ENCODE peak calls at places on chromosomes 3 and 15, in six cellular contexts. Z, X, E, K, A and R are unnamed samples.

GRCh38 chr3:98702166-98702565 is 61.0 kb upstream of the ST3GAL6 start:
- DNase-seq in Z (no peak), X (no peak), E (no peak), K (no peak), A (no peak), R (no peak)

GRCh38 chr3:24343084-24343783 is 151.4 kb downstream of the THRB start:
- DNase-seq in Z (peak), X (no peak), E (no peak), K (peak), A (no peak), R (no peak)

GRCh38 chr3:144590854-144591253 is 619.2 kb downstream of the DIPK2A start:
- DNase-seq in Z (peak), X (no peak), E (no peak), K (peak), A (no peak), R (no peak)

GRCh38 chr3:79344876-79345871 is 422.6 kb downstream of the ROBO1 start:
- DNase-seq in Z (no peak), X (no peak), E (no peak), K (no peak), A (no peak), R (no peak)

GRCh38 chr15:67189326-67190051 is 65.0 kb downstream of the AAGAB start:
- DNase-seq in Z (no peak), X (no peak), E (no peak), K (peak), A (no peak), R (no peak)

GRCh38 chr15:96764946-96765345 is 434.4 kb downstream of the NR2F2 start:
- DNase-seq in Z (no peak), X (no peak), E (no peak), K (no peak), A (no peak), R (no peak)

GRCh38 chr3:187368765-187369450 is 723 bp downstream of the RTP4 start:
- DNase-seq in Z (no peak), X (no peak), E (no peak), K (no peak), A (no peak), R (no peak)

GRCh38 chr3:94146455-94146854 is 83.6 kb downstream of the NSUN3 start:
- DNase-seq in Z (no peak), X (no peak), E (no peak), K (no peak), A (no peak), R (no peak)

GRCh38 chr3:159679900-159680299 is 308.7 kb upstream of the IL12A start:
- DNase-seq in Z (no peak), X (no peak), E (no peak), K (no peak), A (no peak), R (no peak)

GRCh38 chr3:117719316-117719926 is 1009.8 kb downstream of the TUSC7 start:
- DNase-seq in Z (peak), X (no peak), E (no peak), K (no peak), A (no peak), R (no peak)

GRCh38 chr3:19216669-19217337 is 68.5 kb downstream of the KCNH8 start:
- DNase-seq in Z (no peak), X (no peak), E (no peak), K (no peak), A (peak), R (no peak)

GRCh38 chr3:159637895-159638542 is 350.6 kb upstream of the IL12A start:
- DNase-seq in Z (peak), X (no peak), E (no peak), K (no peak), A (no peak), R (no peak)

GRCh38 chr3:197490659-197491058 is 65.1 kb downstream of the BDH1 start:
- DNase-seq in Z (no peak), X (no peak), E (no peak), K (no peak), A (no peak), R (no peak)

GRCh38 chr3:12179441-12179840 is 20.7 kb upstream of the TIMP4 start:
- DNase-seq in Z (no peak), X (no peak), E (no peak), K (no peak), A (no peak), R (no peak)

GRCh38 chr3:152405915-152406802 is 137.4 kb downstream of the MBNL1 start:
- DNase-seq in Z (peak), X (no peak), E (no peak), K (peak), A (no peak), R (no peak)

GRCh38 chr3:71074416-71074815 is 509.1 kb downstream of the FOXP1 start:
- DNase-seq in Z (no peak), X (no peak), E (no peak), K (peak), A (no peak), R (no peak)

DNA sequence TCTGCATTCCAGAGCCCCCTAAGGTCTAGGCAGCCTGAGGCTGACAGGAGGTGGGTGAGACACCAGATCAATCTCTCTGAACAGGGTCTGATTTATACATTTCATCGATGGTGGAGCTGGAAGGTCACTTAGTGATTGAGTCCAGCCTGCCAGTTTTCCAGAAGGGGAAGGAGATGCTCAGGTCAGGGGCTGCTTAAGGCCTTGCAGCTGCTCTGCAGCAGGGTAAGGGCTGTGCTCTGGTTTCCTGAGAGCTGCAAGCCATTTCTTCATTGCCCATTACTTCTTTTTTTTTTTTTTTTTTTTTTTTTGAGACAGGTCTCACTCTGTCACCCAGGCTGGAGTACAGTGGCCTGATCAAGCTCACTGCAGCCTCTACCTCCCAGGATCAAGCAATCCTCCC is 10.7 kb downstream of the TADA3 start:
- DNase-seq in Z (no peak), X (no peak), E (no peak), K (no peak), A (no peak), R (no peak)
- H3K27ac ChIP-seq in Z (no peak), X (no peak), E (no peak), K (no peak), A (no peak), R (peak)

DNA sequence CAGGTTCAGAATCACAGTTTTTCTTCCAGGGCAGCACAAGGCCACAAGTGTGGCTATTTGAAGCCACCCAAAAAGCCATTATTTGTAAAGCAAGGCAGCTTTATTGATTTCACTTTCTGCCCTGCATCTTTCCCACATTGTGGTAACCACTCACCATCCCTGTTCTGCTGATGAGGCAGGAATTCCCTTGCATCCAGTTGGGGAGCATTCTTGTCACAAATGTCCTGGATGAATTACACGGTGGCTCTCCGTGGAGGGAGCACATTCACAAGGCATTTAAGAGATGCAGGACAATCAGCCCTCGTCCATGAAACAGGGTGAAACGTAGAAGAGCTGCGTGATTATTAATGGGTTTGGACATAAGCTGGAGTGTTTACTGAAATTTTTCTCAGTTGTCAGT is 111.2 kb downstream of the APBA2 start:
- DNase-seq in Z (no peak), X (no peak), E (no peak), K (no peak), A (no peak), R (no peak)
- H3K27ac ChIP-seq in Z (no peak), X (no peak), E (no peak), K (no peak), A (no peak), R (peak)

DNA sequence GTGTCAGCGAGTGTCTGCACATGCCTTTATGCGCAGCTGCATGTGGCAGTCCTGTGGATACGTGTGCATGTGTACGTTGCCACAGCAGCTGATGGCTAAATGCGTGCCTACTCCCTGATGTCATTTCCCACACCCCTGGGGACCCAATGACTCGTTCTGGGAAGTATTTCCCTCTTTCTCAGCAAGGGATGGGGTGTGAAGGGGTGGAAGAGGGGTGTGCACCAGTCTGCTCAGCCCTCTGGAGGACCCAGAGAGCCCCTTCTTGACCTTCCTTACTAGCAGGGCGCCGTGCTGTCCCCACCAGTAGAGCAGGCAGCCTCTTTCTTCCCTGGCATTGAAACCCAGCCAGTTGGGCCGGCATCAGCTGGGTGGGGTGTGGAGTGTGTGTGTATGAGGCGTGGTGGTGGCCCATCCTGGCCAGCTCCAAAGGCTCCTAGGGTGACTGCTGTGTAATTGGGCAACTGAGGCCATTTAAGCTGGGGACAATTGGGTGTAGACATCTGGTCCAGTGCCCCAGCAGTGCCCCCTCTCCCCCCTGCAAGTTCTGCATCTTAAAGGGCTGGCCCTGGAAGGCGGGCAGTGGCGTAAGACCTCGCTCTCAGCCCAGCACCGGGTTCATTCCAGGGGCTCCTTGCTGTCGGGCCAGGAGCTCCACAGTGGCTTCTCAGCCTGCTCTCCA is 19.2 kb downstream of the SNX33 start:
- DNase-seq in Z (peak), X (peak), E (peak), K (peak), A (peak), R (no peak)
- H3K27ac ChIP-seq in Z (peak), X (peak), E (peak), K (peak), A (peak), R (no peak)

DNA sequence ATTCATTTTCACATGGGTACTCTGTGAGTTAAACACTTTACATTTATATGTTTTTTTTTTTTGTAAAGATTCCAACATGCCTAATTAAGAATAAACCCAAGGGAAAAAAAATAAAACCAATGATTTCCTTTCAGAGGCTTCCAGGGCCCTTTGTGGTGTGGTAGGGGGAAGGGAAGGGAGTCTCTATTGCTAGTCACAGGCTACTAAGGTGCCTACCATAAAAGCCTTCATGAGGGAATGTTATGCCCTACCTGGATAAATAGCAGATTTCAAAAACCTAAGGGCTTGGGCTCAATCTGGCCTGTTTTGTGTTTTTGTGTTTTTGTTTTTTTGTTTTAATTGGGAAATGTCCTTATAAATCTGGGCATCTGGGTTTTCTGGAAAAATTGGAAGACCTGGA is 38.9 kb upstream of the SSR3 start:
- DNase-seq in Z (no peak), X (no peak), E (no peak), K (no peak), A (no peak), R (no peak)
- H3K27ac ChIP-seq in Z (no peak), X (no peak), E (no peak), K (no peak), A (no peak), R (no peak)

GRCh38 chr3:141739731-141740130 is 1.6 kb downstream of the RNF7 start:
- DNase-seq in Z (no peak), X (no peak), E (no peak), K (no peak), A (no peak), R (no peak)
- H3K27ac ChIP-seq in Z (peak), X (peak), E (no peak), K (peak), A (peak), R (no peak)

GRCh38 chr15:64807751-64808222 is 17.7 kb downstream of the PIF1 start:
- DNase-seq in Z (no peak), X (no peak), E (no peak), K (no peak), A (no peak), R (no peak)

GRCh38 chr15:64810499-64811326 is 14.7 kb downstream of the PIF1 start:
- DNase-seq in Z (no peak), X (no peak), E (no peak), K (no peak), A (no peak), R (no peak)

GRCh38 chr15:64807051-64807749 is 18.2 kb downstream of the PIF1 start:
- DNase-seq in Z (no peak), X (no peak), E (no peak), K (no peak), A (no peak), R (no peak)

GRCh38 chr15:64808785-64809453 is 16.5 kb downstream of the PIF1 start:
- DNase-seq in Z (no peak), X (no peak), E (no peak), K (no peak), A (no peak), R (no peak)

GRCh38 chr15:64809649-64810498 is 15.6 kb downstream of the PIF1 start:
- DNase-seq in Z (peak), X (peak), E (peak), K (peak), A (peak), R (peak)
- H3K27ac ChIP-seq in Z (no peak), X (no peak), E (no peak), K (no peak), A (no peak), R (no peak)

GRCh38 chr15:50222181-50222580 is 40.2 kb downstream of the SLC27A2 start:
- DNase-seq in Z (no peak), X (no peak), E (no peak), K (no peak), A (no peak), R (no peak)
- H3K27ac ChIP-seq in Z (no peak), X (no peak), E (no peak), K (no peak), A (no peak), R (no peak)

GRCh38 chr15:99620178-99620577 is 54.4 kb downstream of the MEF2A start:
- DNase-seq in Z (no peak), X (no peak), E (no peak), K (no peak), A (no peak), R (no peak)

GRCh38 chr15:99621767-99622166 is 56.0 kb downstream of the MEF2A start:
- DNase-seq in Z (no peak), X (no peak), E (no peak), K (no peak), A (no peak), R (no peak)

GRCh38 chr15:99618941-99619411 is 53.2 kb downstream of the MEF2A start:
- DNase-seq in Z (peak), X (no peak), E (no peak), K (no peak), A (no peak), R (no peak)

GRCh38 chr15:99616773-99617342 is 51.1 kb downstream of the MEF2A start:
- DNase-seq in Z (no peak), X (no peak), E (no peak), K (no peak), A (no peak), R (no peak)

DNA sequence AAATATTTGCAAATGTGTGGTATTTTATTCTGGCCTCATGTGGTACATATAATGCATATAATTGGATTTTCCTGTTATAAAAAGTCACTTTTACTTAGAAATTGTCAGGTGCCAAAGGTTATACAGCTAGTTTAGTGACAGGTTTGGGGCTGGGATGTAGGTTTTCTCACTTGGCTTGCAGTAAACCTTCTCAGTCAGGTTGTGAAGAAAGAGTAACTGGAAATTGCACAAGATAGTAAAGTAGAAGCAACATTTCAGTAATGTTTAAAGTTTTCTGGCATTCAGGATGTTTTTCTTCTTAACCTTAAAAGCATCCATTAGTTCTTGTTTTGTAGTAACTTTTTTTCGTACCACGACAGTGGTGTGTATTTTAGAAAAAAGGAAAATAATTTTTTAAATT is 53.9 kb downstream of the MEF2A start:
- DNase-seq in Z (peak), X (no peak), E (no peak), K (no peak), A (no peak), R (no peak)
- H3K27ac ChIP-seq in Z (no peak), X (peak), E (peak), K (no peak), A (no peak), R (no peak)